ENCODE peak calls at places on chromosome 4, in seven cellular contexts. One of them, this sample, is unnamed. For H3K9me3, the result is how much of the 10 kb centered on the place peaks cover.

GRCh38 chr4:23888421-23889319 is 1.2 kb downstream of the PPARGC1A start:
- DNase-seq in tibial artery: no peak
- DNase-seq in esophagus squamous epithelium: no peak
- DNase-seq in uterus: peak
- DNase-seq in hepatocyte: peak
- DNase-seq in H9: no peak
- DNase-seq in neural progenitor cell: peak
- DNase-seq in this sample: peak

GRCh38 chr4:184793735-184794355 is 31.9 kb downstream of the ACSL1 start:
- DNase-seq in uterus: no peak
- DNase-seq in tibial artery: no peak
- DNase-seq in esophagus squamous epithelium: no peak
- DNase-seq in neural progenitor cell: no peak
- DNase-seq in H9: no peak
- DNase-seq in hepatocyte: no peak
- DNase-seq in this sample: no peak

GRCh38 chr4:123104275-123104674 is 181.9 kb upstream of the NUDT6 start:
- DNase-seq in H9: no peak
- DNase-seq in neural progenitor cell: no peak
- DNase-seq in uterus: no peak
- DNase-seq in hepatocyte: no peak
- DNase-seq in esophagus squamous epithelium: no peak
- DNase-seq in tibial artery: no peak
- DNase-seq in this sample: no peak

GRCh38 chr4:6746721-6747689 is 31.0 kb downstream of the BLOC1S4 start:
- DNase-seq in neural progenitor cell: no peak
- DNase-seq in H9: no peak
- DNase-seq in esophagus squamous epithelium: no peak
- DNase-seq in uterus: no peak
- DNase-seq in hepatocyte: peak
- DNase-seq in tibial artery: no peak
- DNase-seq in this sample: no peak

GRCh38 chr4:140071806-140072205 is 82.2 kb downstream of the MAML3 start:
- DNase-seq in uterus: no peak
- DNase-seq in tibial artery: no peak
- DNase-seq in esophagus squamous epithelium: no peak
- DNase-seq in H9: no peak
- DNase-seq in hepatocyte: no peak
- DNase-seq in neural progenitor cell: no peak
- DNase-seq in this sample: no peak

GRCh38 chr4:48109413-48110263 is 24.4 kb downstream of the TXK start:
- DNase-seq in uterus: no peak
- DNase-seq in tibial artery: no peak
- DNase-seq in esophagus squamous epithelium: no peak
- DNase-seq in hepatocyte: peak
- DNase-seq in neural progenitor cell: peak
- DNase-seq in H9: no peak
- DNase-seq in this sample: no peak

GRCh38 chr4:78669453-78669852 is 106.7 kb upstream of the BMP2K start:
- DNase-seq in neural progenitor cell: no peak
- DNase-seq in tibial artery: no peak
- DNase-seq in H9: no peak
- DNase-seq in hepatocyte: no peak
- DNase-seq in esophagus squamous epithelium: no peak
- DNase-seq in uterus: no peak
- DNase-seq in this sample: no peak

GRCh38 chr4:22573198-22573597 is 57.3 kb upstream of the ADGRA3 start:
- DNase-seq in esophagus squamous epithelium: no peak
- DNase-seq in hepatocyte: peak
- DNase-seq in uterus: peak
- DNase-seq in tibial artery: peak
- DNase-seq in H9: no peak
- DNase-seq in neural progenitor cell: no peak
- DNase-seq in this sample: peak

GRCh38 chr4:8297141-8297601 is 27.6 kb downstream of the HTRA3 start:
- DNase-seq in H9: no peak
- DNase-seq in hepatocyte: no peak
- DNase-seq in uterus: peak
- DNase-seq in esophagus squamous epithelium: no peak
- DNase-seq in tibial artery: peak
- DNase-seq in neural progenitor cell: no peak
- DNase-seq in this sample: peak

GRCh38 chr4:158255727-158256324 is 45.5 kb downstream of the TMEM144 start:
- DNase-seq in uterus: no peak
- DNase-seq in H9: no peak
- DNase-seq in hepatocyte: peak
- DNase-seq in esophagus squamous epithelium: no peak
- DNase-seq in tibial artery: no peak
- DNase-seq in neural progenitor cell: peak
- DNase-seq in this sample: no peak

GRCh38 chr4:8818063-8818881 is 53.4 kb downstream of the HMX1 start:
- DNase-seq in esophagus squamous epithelium: no peak
- DNase-seq in neural progenitor cell: peak
- DNase-seq in tibial artery: peak
- DNase-seq in hepatocyte: no peak
- DNase-seq in uterus: no peak
- DNase-seq in H9: peak
- DNase-seq in this sample: peak

GRCh38 chr4:147863111-147863747 is 131.3 kb downstream of the ARHGAP10 start:
- DNase-seq in hepatocyte: no peak
- DNase-seq in uterus: no peak
- DNase-seq in tibial artery: no peak
- DNase-seq in esophagus squamous epithelium: no peak
- DNase-seq in H9: no peak
- DNase-seq in neural progenitor cell: no peak
- DNase-seq in this sample: no peak

GRCh38 chr4:77501240-77501639 is 104.4 kb upstream of the CXCL13 start:
- DNase-seq in H9: no peak
- DNase-seq in hepatocyte: no peak
- DNase-seq in tibial artery: no peak
- DNase-seq in uterus: no peak
- DNase-seq in esophagus squamous epithelium: no peak
- DNase-seq in neural progenitor cell: no peak
- DNase-seq in this sample: no peak

GRCh38 chr4:75005727-75006126 is 72.8 kb downstream of the PARM1 start:
- DNase-seq in neural progenitor cell: no peak
- DNase-seq in tibial artery: no peak
- DNase-seq in hepatocyte: no peak
- DNase-seq in esophagus squamous epithelium: no peak
- DNase-seq in H9: no peak
- DNase-seq in uterus: no peak
- DNase-seq in this sample: no peak

GRCh38 chr4:187167126-187167525 is 443.5 kb upstream of the FAT1 start:
- DNase-seq in H9: no peak
- DNase-seq in hepatocyte: no peak
- DNase-seq in esophagus squamous epithelium: no peak
- DNase-seq in tibial artery: no peak
- DNase-seq in uterus: no peak
- DNase-seq in neural progenitor cell: no peak
- DNase-seq in this sample: no peak

GRCh38 chr4:10184501-10184938 is 67.9 kb upstream of the WDR1 start:
- DNase-seq in H9: no peak
- DNase-seq in esophagus squamous epithelium: no peak
- DNase-seq in neural progenitor cell: no peak
- DNase-seq in hepatocyte: no peak
- DNase-seq in uterus: no peak
- DNase-seq in tibial artery: no peak
- DNase-seq in this sample: no peak

GRCh38 chr4:126779446-126780166 is 853.2 kb upstream of the INTU start:
- DNase-seq in esophagus squamous epithelium: no peak
- DNase-seq in tibial artery: no peak
- DNase-seq in H9: no peak
- DNase-seq in hepatocyte: no peak
- DNase-seq in neural progenitor cell: no peak
- DNase-seq in uterus: no peak
- DNase-seq in this sample: no peak

GRCh38 chr4:78532046-78532445 is 19.5 kb upstream of the ANXA3 start:
- DNase-seq in uterus: no peak
- DNase-seq in H9: no peak
- DNase-seq in tibial artery: no peak
- DNase-seq in neural progenitor cell: no peak
- DNase-seq in esophagus squamous epithelium: no peak
- DNase-seq in hepatocyte: no peak
- DNase-seq in this sample: no peak

GRCh38 chr4:162102713-162103112 is 61.1 kb downstream of the FSTL5 start:
- DNase-seq in hepatocyte: no peak
- DNase-seq in uterus: no peak
- DNase-seq in tibial artery: no peak
- DNase-seq in esophagus squamous epithelium: no peak
- DNase-seq in H9: no peak
- DNase-seq in neural progenitor cell: no peak
- DNase-seq in this sample: no peak

GRCh38 chr4:87839309-87839946 is 6.7 kb downstream of the MEPE start:
- DNase-seq in hepatocyte: peak
- DNase-seq in uterus: no peak
- DNase-seq in H9: no peak
- DNase-seq in esophagus squamous epithelium: no peak
- DNase-seq in neural progenitor cell: peak
- DNase-seq in tibial artery: peak
- DNase-seq in this sample: peak

GRCh38 chr4:76987153-76987562 is 37.6 kb downstream of the SEPTIN11 start:
- DNase-seq in neural progenitor cell: no peak
- DNase-seq in esophagus squamous epithelium: no peak
- DNase-seq in uterus: no peak
- DNase-seq in hepatocyte: peak
- DNase-seq in tibial artery: peak
- DNase-seq in H9: no peak
- DNase-seq in this sample: peak

GRCh38 chr4:88352062-88352461 is 26.6 kb upstream of the HERC6 start:
- DNase-seq in neural progenitor cell: no peak
- DNase-seq in tibial artery: no peak
- DNase-seq in hepatocyte: no peak
- DNase-seq in uterus: no peak
- DNase-seq in H9: no peak
- DNase-seq in esophagus squamous epithelium: no peak
- DNase-seq in this sample: no peak

GRCh38 chr4:108113229-108113628 is 55.5 kb downstream of the LEF1 start:
- DNase-seq in H9: no peak
- DNase-seq in neural progenitor cell: no peak
- DNase-seq in esophagus squamous epithelium: no peak
- DNase-seq in tibial artery: no peak
- DNase-seq in hepatocyte: no peak
- DNase-seq in uterus: no peak
- DNase-seq in this sample: no peak

GRCh38 chr4:71069063-71069462 is 75.6 kb downstream of the DCK start:
- DNase-seq in hepatocyte: no peak
- DNase-seq in neural progenitor cell: no peak
- DNase-seq in esophagus squamous epithelium: no peak
- DNase-seq in tibial artery: no peak
- DNase-seq in H9: no peak
- DNase-seq in uterus: no peak
- DNase-seq in this sample: no peak

GRCh38 chr4:153335665-153336064 is 8.8 kb upstream of the MND1 start:
- DNase-seq in H9: no peak
- DNase-seq in uterus: no peak
- DNase-seq in hepatocyte: no peak
- DNase-seq in tibial artery: no peak
- DNase-seq in neural progenitor cell: no peak
- DNase-seq in esophagus squamous epithelium: no peak
- DNase-seq in this sample: no peak

GRCh38 chr4:61309616-61310015 is 109.5 kb downstream of the ADGRL3 start:
- DNase-seq in neural progenitor cell: no peak
- DNase-seq in uterus: no peak
- DNase-seq in tibial artery: no peak
- DNase-seq in esophagus squamous epithelium: no peak
- DNase-seq in H9: no peak
- DNase-seq in hepatocyte: no peak
- DNase-seq in this sample: no peak

GRCh38 chr4:183364025-183364424 is 41.8 kb upstream of the CLDN24 start:
- DNase-seq in H9: peak
- DNase-seq in uterus: no peak
- DNase-seq in tibial artery: no peak
- DNase-seq in neural progenitor cell: no peak
- DNase-seq in hepatocyte: no peak
- DNase-seq in esophagus squamous epithelium: no peak
- DNase-seq in this sample: no peak

GRCh38 chr4:141786921-141787320 is 150.5 kb downstream of the IL15 start:
- DNase-seq in H9: no peak
- DNase-seq in uterus: no peak
- DNase-seq in tibial artery: no peak
- DNase-seq in neural progenitor cell: no peak
- DNase-seq in esophagus squamous epithelium: no peak
- DNase-seq in hepatocyte: no peak
- DNase-seq in this sample: no peak

GRCh38 chr4:139655116-139655515 is 10.5 kb upstream of the MGST2 start:
- DNase-seq in H9: no peak
- DNase-seq in neural progenitor cell: peak
- DNase-seq in tibial artery: no peak
- DNase-seq in uterus: no peak
- DNase-seq in esophagus squamous epithelium: no peak
- DNase-seq in hepatocyte: peak
- DNase-seq in this sample: no peak

DNA sequence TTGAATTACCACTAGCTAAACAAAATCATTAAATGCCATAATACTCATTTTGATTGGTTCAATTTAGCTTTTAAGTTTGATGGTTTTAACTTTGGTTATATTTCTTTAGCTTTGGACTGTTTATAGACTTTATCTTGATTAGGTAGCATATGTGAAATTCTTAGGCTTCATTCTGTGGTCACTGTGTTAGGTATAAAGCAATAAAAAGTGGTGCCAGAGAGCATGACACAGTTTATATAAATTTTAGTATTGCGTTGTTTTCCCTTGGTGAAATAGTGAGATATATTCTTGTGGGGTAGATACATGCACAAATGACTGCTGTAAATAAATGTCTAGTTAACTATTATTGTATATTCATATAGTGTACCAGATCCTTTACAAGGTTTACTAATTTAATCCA is 474.2 kb upstream of the GRID2 start:
- DNase-seq in esophagus squamous epithelium: no peak
- DNase-seq in neural progenitor cell: no peak
- DNase-seq in uterus: no peak
- DNase-seq in tibial artery: no peak
- DNase-seq in hepatocyte: no peak
- DNase-seq in H9: no peak
- DNase-seq in this sample: no peak
- H3K9me3 ChIP-seq in esophagus squamous epithelium: under half
- H3K9me3 ChIP-seq in neural progenitor cell: under half
- H3K9me3 ChIP-seq in uterus: under half
- H3K9me3 ChIP-seq in tibial artery: under half
- H3K9me3 ChIP-seq in hepatocyte: under half
- H3K9me3 ChIP-seq in H9: under half
- H3K9me3 ChIP-seq in this sample: under half

GRCh38 chr4:110400071-110400470 is 75.9 kb upstream of the ENPEP start:
- DNase-seq in neural progenitor cell: no peak
- DNase-seq in esophagus squamous epithelium: no peak
- DNase-seq in hepatocyte: peak
- DNase-seq in H9: no peak
- DNase-seq in uterus: no peak
- DNase-seq in tibial artery: no peak
- DNase-seq in this sample: no peak
- H3K27ac ChIP-seq in neural progenitor cell: no peak
- H3K27ac ChIP-seq in esophagus squamous epithelium: no peak
- H3K27ac ChIP-seq in hepatocyte: peak
- H3K27ac ChIP-seq in H9: no peak
- H3K27ac ChIP-seq in uterus: no peak
- H3K27ac ChIP-seq in tibial artery: no peak
- H3K27ac ChIP-seq in this sample: no peak

GRCh38 chr4:3286335-3287175 is 6.3 kb upstream of the RGS12 start:
- DNase-seq in uterus: no peak
- DNase-seq in neural progenitor cell: no peak
- DNase-seq in hepatocyte: no peak
- DNase-seq in esophagus squamous epithelium: no peak
- DNase-seq in H9: peak
- DNase-seq in tibial artery: peak
- DNase-seq in this sample: no peak
- H3K9me3 ChIP-seq in uterus: under half
- H3K9me3 ChIP-seq in neural progenitor cell: under half
- H3K9me3 ChIP-seq in hepatocyte: under half
- H3K9me3 ChIP-seq in esophagus squamous epithelium: under half
- H3K9me3 ChIP-seq in H9: under half
- H3K9me3 ChIP-seq in tibial artery: under half
- H3K9me3 ChIP-seq in this sample: under half

GRCh38 chr4:102438873-102439614 is 62.1 kb upstream of the NFKB1 start:
- DNase-seq in esophagus squamous epithelium: no peak
- DNase-seq in tibial artery: no peak
- DNase-seq in neural progenitor cell: no peak
- DNase-seq in hepatocyte: peak
- DNase-seq in H9: no peak
- DNase-seq in uterus: no peak
- DNase-seq in this sample: no peak
- H3K27ac ChIP-seq in esophagus squamous epithelium: no peak
- H3K27ac ChIP-seq in tibial artery: no peak
- H3K27ac ChIP-seq in neural progenitor cell: no peak
- H3K27ac ChIP-seq in hepatocyte: peak
- H3K27ac ChIP-seq in H9: no peak
- H3K27ac ChIP-seq in uterus: peak
- H3K27ac ChIP-seq in this sample: peak